ENCODE peak calls at places on chromosomes 11 and 22, in seven cellular contexts. S, M, Q, X, W, N and B are unnamed samples.

GRCh38 chr11:33801821-33802413 is 27.6 kb upstream of the FBXO3 start:
- DNase-seq in S (no peak), M (no peak), Q (no peak), X (peak; percentile 26), W (no peak), N (no peak), B (peak; percentile 45)

GRCh38 chr22:47818496-47818895 is 1056.0 kb downstream of the TBC1D22A start:
- DNase-seq in S (no peak), M (no peak), Q (no peak), X (no peak), W (no peak), N (no peak), B (no peak)

GRCh38 chr11:11798586-11799438 is 43.0 kb upstream of the USP47 start:
- DNase-seq in S (peak; percentile 79), M (peak; percentile 78), Q (peak; percentile 89), X (peak; percentile 68), W (peak; percentile 51), N (no peak), B (peak; percentile 88)

GRCh38 chr22:24146190-24146616 is 35.1 kb upstream of the SUSD2 start:
- DNase-seq in S (peak; percentile 96), M (peak; percentile 83), Q (peak; percentile 65), X (no peak), W (no peak), N (peak; percentile 78), B (peak; percentile 84)

GRCh38 chr11:67266424-67267187 is at the start of gene GRK2:
- DNase-seq in S (no peak), M (peak; percentile 28), Q (no peak), X (no peak), W (peak; percentile 39), N (no peak), B (peak; percentile 58)

GRCh38 chr11:113730887-113731726 is 25.0 kb upstream of the TMPRSS5 start:
- DNase-seq in S (peak; percentile 52), M (peak; percentile 64), Q (peak; percentile 60), X (peak; percentile 41), W (peak; percentile 19), N (peak; percentile 45), B (peak; percentile 69)

GRCh38 chr11:74397531-74398243 is 546 bp downstream of the PGM2L1 start:
- DNase-seq in S (peak; percentile 40), M (peak; percentile 30), Q (no peak), X (peak; percentile 27), W (peak; percentile 48), N (peak; percentile 45), B (peak; percentile 91)

GRCh38 chr22:48333816-48334735 is 1493.6 kb downstream of the BRD1 start:
- DNase-seq in S (no peak), M (no peak), Q (no peak), X (no peak), W (no peak), N (no peak), B (no peak)

GRCh38 chr11:31968774-31969433 is 122.0 kb upstream of the RCN1 start:
- DNase-seq in S (no peak), M (peak; percentile 61), Q (no peak), X (no peak), W (no peak), N (no peak), B (no peak)

GRCh38 chr11:44773351-44773965 is 46.7 kb downstream of the TSPAN18 start:
- DNase-seq in S (no peak), M (peak; percentile 20), Q (peak; percentile 47), X (no peak), W (no peak), N (peak; percentile 8), B (no peak)

GRCh38 chr11:44179173-44179572 is 83.7 kb downstream of the EXT2 start:
- DNase-seq in S (peak; percentile 3), M (peak; percentile 15), Q (no peak), X (no peak), W (no peak), N (no peak), B (no peak)

GRCh38 chr11:68312780-68313573 is 586 bp downstream of the LRP5 start:
- DNase-seq in S (peak; percentile 28), M (no peak), Q (no peak), X (no peak), W (no peak), N (no peak), B (no peak)

GRCh38 chr22:40326905-40327735 is 19.2 kb upstream of the ADSL start:
- DNase-seq in S (peak; percentile 41), M (peak; percentile 67), Q (no peak), X (peak; percentile 29), W (no peak), N (peak; percentile 49), B (peak; percentile 78)

DNA sequence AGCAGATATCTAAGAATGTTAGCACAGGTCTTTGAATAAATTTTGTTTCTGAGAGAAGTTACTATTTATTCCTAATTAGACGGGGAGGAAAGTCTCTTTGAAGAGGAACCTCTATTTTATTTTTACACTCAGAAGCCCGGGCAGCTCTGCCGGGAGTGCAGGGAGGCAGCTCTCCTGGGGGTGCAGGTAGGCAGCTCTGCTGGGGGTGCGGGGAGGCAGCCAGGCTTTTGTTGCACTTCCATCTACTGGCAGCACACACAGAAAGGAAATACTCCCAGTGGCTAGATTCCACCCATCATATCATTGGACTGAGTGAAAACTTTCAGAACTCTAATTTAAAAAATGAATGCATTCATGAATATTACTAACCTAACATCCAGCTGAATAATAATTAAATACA is 24.6 kb downstream of the OR10A6 start:
- DNase-seq in S (no peak), M (no peak), Q (no peak), X (no peak), W (no peak), N (no peak), B (peak; percentile 56)
- H3K9ac ChIP-seq in S (no peak overlapping the region), M (no peak overlapping the region), Q (no peak overlapping the region), X (no peak overlapping the region), W (no peak overlapping the region), N (peak overlapping the region; percentile 43), B (peak overlapping the region; percentile 62)

GRCh38 chr11:107834995-107835394 is 23.6 kb downstream of the SLC35F2 start:
- DNase-seq in S (no peak), M (no peak), Q (no peak), X (no peak), W (no peak), N (no peak), B (no peak)
- H4K8ac ChIP-seq in S (no peak overlapping the region), M (no peak overlapping the region), Q (no peak overlapping the region), X (no peak overlapping the region), W (no peak overlapping the region), N (no peak overlapping the region), B (no peak overlapping the region)

DNA sequence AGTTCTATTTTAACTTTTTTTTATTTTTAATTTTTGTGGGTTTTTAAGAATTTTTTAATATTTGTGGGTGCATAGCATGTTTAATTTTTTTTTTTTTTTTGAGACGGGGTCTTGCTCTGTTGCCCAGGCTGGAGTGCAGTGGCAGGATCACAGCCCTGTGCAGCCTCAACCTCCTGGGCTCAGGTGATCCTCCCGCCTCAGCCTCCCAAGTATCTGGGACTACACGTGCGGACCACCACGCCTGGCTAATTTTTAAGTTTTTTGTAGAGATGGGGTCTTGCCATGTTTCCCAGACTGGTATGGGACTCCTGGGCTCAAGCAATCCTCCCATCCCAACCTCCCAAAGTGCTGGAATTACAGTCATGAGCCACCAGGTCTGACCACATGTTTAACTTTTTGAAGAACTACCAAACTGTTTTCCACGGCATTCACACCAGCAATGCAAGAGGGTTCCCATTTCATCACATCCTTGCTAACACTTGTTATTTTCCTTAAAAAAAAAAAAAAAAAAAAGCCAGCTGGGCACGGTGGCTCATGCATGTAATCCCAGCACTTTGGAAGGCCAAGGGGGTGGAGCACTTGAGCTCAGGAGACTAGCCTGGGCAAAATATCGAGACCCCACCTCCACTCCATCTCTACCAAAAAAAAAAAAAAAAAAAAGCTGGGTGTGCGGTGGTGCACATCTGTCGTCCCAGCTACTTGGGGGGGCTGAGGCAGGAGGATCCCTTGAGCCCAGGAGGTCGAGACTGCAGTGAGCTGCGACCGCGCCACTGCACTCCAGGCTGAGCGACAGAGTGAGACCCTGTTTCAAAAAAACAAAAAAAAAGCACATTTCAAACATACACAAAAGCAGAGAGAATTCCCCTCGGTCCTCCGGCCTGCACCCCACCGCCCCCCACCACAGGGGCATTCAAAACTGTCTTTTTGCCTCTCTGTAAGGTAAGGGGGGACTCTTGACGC is 16.7 kb upstream of the TXNRD2 start:
- DNase-seq in S (peak; percentile 84), M (peak; percentile 73), Q (no peak), X (no peak), W (no peak), N (no peak), B (peak; percentile 23)
- H3K9ac ChIP-seq in S (peak overlapping the region; percentile 83), M (no peak overlapping the region), Q (no peak overlapping the region), X (no peak overlapping the region), W (no peak overlapping the region), N (no peak overlapping the region), B (peak overlapping the region; percentile 70)

GRCh38 chr22:19060356-19061009 is 61.7 kb downstream of the DGCR2 start:
- DNase-seq in S (peak; percentile 71), M (peak; percentile 86), Q (no peak), X (no peak), W (no peak), N (no peak), B (no peak)
- H4K8ac ChIP-seq in S (no peak overlapping the region), M (no peak overlapping the region), Q (no peak overlapping the region), X (no peak overlapping the region), W (no peak overlapping the region), N (no peak overlapping the region), B (no peak overlapping the region)

GRCh38 chr11:100875521-100875869 is 188.4 kb downstream of the ARHGAP42 start:
- DNase-seq in S (no peak), M (no peak), Q (no peak), X (no peak), W (no peak), N (no peak), B (no peak)

GRCh38 chr11:100874203-100874602 is 187.1 kb downstream of the ARHGAP42 start:
- DNase-seq in S (no peak), M (no peak), Q (no peak), X (no peak), W (no peak), N (no peak), B (peak; percentile 78)

GRCh38 chr11:100872951-100873350 is 185.9 kb downstream of the ARHGAP42 start:
- DNase-seq in S (no peak), M (no peak), Q (no peak), X (no peak), W (no peak), N (no peak), B (no peak)

GRCh38 chr11:100878474-100878873 is 191.4 kb downstream of the ARHGAP42 start:
- DNase-seq in S (no peak), M (peak; percentile 41), Q (no peak), X (no peak), W (no peak), N (no peak), B (no peak)

DNA sequence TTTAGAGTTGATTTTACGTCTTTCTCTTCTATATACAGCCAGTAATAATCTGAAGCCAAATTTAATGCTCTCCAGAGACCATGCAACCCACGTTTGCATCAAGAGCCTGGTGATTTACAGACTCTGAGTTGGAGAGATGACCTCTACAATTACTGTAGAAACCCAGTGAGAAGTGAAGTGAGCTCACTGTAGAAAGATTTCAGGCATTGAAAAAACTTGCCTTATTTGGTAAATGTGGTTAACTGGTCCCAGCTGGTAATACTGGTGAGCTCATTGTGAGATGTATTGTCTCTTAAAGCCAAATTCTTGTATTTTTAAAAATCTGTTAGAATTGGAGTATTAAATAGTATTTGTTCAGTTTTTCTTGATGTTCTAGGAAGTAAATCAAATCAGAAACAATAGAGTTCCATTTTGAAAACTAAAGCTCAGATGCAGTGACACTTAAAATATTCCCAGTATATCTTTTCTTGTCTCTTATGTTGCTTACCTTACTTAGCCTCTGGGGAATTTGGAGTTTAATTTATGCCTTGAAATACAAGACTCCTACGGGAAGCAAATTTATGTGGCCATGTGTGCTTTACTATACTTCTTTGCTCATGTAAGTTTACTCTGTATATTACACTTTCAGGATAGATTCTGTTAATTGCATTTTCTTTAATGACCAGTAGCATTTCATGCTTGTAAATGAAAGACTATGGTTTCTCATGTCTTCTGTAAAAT is 189.9 kb downstream of the ARHGAP42 start:
- DNase-seq in S (peak; percentile 95), M (peak; percentile 98), Q (no peak), X (no peak), W (peak; percentile 5), N (no peak), B (peak; percentile 95)
- H3K9ac ChIP-seq in S (peak overlapping the region; percentile 91), M (peak overlapping the region; percentile 61), Q (no peak overlapping the region), X (no peak overlapping the region), W (no peak overlapping the region), N (no peak overlapping the region), B (no peak overlapping the region)

GRCh38 chr22:33524511-33525270 is 395.6 kb downstream of the LARGE1 start:
- DNase-seq in S (no peak), M (no peak), Q (no peak), X (no peak), W (no peak), N (no peak), B (peak; percentile 82)
- H4K8ac ChIP-seq in S (no peak overlapping the region), M (no peak overlapping the region), Q (no peak overlapping the region), X (no peak overlapping the region), W (no peak overlapping the region), N (no peak overlapping the region), B (no peak overlapping the region)